ENCODE peak calls at places on chromosomes 6 and 20, in seven cellular contexts. Y is Peyer's patch; I is cardiac fibroblast; T is AG09309; M is CD8-positive, alpha-beta T cell; N is tibial nerve; G is lower leg skin. C is an unnamed sample.

GRCh38 chr6:142871910-142872331 is 73.1 kb downstream of the HIVEP2 start:
- DNase-seq in Y (peak; percentile 76), I (peak; percentile 95), T (peak; percentile 81), M (peak; percentile 63), N (no peak), G (no peak), C (no peak)

GRCh38 chr6:22575190-22575589 is 5.8 kb downstream of the HDGFL1 start:
- DNase-seq in Y (no peak), I (peak; percentile 68), T (peak; percentile 14), M (no peak), N (no peak), G (no peak), C (no peak)

GRCh38 chr20:11814276-11814675 is 103.4 kb upstream of the BTBD3 start:
- DNase-seq in Y (no peak), I (peak; percentile 76), T (no peak), M (no peak), N (no peak), G (no peak), C (no peak)

GRCh38 chr6:107330190-107330589 is 129.2 kb downstream of the PDSS2 start:
- DNase-seq in Y (peak; percentile 29), I (no peak), T (no peak), M (no peak), N (no peak), G (no peak), C (no peak)

GRCh38 chr6:117157448-117157847 is 107.9 kb upstream of the VGLL2 start:
- DNase-seq in Y (no peak), I (no peak), T (no peak), M (no peak), N (no peak), G (no peak), C (no peak)

GRCh38 chr6:106300944-106301343 is 24.6 kb downstream of the ATG5 start:
- DNase-seq in Y (no peak), I (peak; percentile 74), T (peak; percentile 31), M (no peak), N (no peak), G (no peak), C (no peak)

GRCh38 chr6:147297663-147298313 is 93.6 kb downstream of the STXBP5 start:
- DNase-seq in Y (no peak), I (no peak), T (no peak), M (no peak), N (no peak), G (no peak), C (no peak)

GRCh38 chr6:25603251-25603650 is 48.8 kb upstream of the SCGN start:
- DNase-seq in Y (no peak), I (no peak), T (no peak), M (no peak), N (no peak), G (no peak), C (no peak)

GRCh38 chr20:33521461-33521860 is 31.6 kb downstream of the CBFA2T2 start:
- DNase-seq in Y (no peak), I (no peak), T (no peak), M (no peak), N (no peak), G (no peak), C (no peak)

GRCh38 chr6:116450185-116450710 is 10.9 kb upstream of the CALHM6 start:
- DNase-seq in Y (no peak), I (no peak), T (no peak), M (no peak), N (no peak), G (no peak), C (no peak)

GRCh38 chr6:11650297-11650696 is 112.7 kb downstream of the TMEM170B start:
- DNase-seq in Y (no peak), I (peak; percentile 92), T (no peak), M (no peak), N (no peak), G (no peak), C (no peak)

GRCh38 chr6:39049575-39050283 is 1.1 kb downstream of the GLP1R start:
- DNase-seq in Y (no peak), I (no peak), T (no peak), M (no peak), N (no peak), G (peak; percentile 83), C (peak; percentile 57)

GRCh38 chr6:158005626-158006180 is 24.0 kb downstream of the SYNJ2 start:
- DNase-seq in Y (no peak), I (no peak), T (no peak), M (no peak), N (no peak), G (no peak), C (no peak)

GRCh38 chr6:150069707-150070106 is 786 bp upstream of the ULBP3 start:
- DNase-seq in Y (no peak), I (no peak), T (no peak), M (no peak), N (no peak), G (no peak), C (no peak)

GRCh38 chr6:83974409-83975050 is 59.0 kb upstream of the MRAP2 start:
- DNase-seq in Y (no peak), I (no peak), T (no peak), M (no peak), N (no peak), G (no peak), C (no peak)

GRCh38 chr6:77456531-77457248 is 6.6 kb downstream of the HTR1B start:
- DNase-seq in Y (no peak), I (peak; percentile 99), T (peak; percentile 97), M (no peak), N (no peak), G (no peak), C (no peak)

GRCh38 chr6:79421001-79421411 is 116.2 kb downstream of the LCA5 start:
- DNase-seq in Y (no peak), I (peak; percentile 79), T (no peak), M (no peak), N (no peak), G (no peak), C (no peak)

GRCh38 chr6:89454300-89454699 is 21.3 kb downstream of the ANKRD6 start:
- DNase-seq in Y (no peak), I (no peak), T (no peak), M (no peak), N (no peak), G (no peak), C (no peak)

DNA sequence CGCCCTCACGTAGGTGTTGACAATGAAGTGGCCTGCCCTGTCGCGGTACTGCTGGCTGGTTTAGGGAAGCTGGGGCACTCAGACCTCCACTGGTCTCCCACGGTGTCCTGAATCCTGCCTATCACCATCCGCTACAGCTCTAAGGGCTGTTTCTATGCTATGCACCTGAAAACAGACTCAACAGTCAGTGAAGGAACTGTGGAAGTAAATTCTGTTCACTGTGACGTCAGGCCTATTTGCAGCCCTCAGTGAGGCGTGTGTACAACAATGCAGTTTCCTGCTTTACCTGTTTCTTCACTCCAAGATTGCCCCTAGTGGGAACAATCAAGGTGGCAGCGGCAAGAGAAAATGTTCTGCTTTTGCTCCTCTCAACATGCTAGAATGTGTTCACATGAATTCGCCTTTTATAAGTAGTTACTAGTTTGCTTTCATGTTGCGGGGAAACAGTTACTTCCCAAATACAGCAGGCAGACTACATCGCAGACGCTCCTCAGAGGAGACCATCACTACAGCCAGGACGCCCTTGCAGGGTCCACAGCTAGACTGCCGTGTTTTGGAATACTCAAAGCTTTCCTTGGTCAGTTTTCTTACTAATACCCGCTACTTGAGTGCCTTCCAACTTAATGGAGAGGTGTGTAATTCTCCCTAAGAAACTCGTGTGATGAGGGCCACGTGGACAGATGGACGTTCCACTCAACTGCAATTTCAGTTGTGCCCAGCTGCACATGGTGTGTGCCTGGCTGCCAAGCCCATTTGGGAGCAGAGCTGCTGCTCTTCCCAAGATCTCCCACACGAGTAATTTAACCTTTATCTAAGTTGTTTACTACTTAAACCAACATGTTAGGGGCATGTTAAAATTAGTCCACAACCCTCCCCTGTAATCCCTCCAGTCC is 25.4 kb downstream of the DIDO1 start:
- DNase-seq in Y (no peak), I (no peak), T (no peak), M (peak; percentile 57), N (no peak), G (no peak), C (no peak)
- TF ChIP-seq CTCF in Y (no peak), I (peak; percentile 13), T (peak; percentile 11), M (no peak), N (no peak), G (no peak), C (no peak)

DNA sequence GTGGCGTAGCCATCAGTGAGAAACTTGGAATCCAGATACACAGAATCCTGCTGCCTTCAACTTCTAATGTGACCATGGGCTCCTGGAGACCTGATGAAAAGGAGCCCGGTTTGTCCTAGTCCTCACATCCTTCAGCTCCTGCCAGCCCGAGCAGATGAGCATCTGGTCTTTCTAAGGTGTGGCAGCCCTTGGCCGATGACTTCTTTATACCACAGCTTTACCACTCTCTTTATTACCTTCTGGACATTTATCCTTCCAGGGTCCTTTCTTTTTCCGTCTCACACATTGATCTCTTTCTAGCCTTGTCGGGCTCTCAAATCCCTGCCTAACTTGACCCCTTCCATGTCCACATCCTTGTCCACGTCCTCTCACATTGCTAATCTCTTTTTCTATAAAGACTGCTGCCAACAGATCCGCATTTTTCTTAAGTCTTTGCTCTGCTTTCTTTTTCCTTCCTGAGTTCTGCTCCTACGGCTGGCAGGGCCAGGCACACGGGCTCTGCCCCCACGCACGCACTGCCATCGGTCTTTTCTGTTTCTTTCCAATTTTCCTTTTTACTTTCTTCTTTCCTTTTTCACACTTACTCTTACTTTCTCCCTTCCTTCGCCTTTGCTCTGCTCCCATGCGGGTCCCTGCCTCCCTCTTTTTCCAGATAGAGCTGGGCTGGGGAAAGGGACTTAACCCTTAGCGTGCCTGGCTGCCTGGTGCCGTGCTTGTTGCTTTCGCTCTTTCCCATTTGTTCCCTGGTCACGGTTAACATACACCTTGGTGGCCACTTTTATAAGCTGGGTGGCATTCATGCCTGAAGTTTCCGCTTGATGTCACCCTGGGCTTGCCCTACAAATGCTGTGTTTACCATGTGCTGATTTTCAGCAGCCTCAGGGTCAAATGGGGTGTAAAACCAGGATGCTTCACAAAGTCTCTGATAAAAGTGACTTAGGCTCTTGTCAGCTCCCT is 9.4 kb upstream of the GMPR start:
- DNase-seq in Y (no peak), I (no peak), T (no peak), M (no peak), N (no peak), G (no peak), C (no peak)
- TF ChIP-seq CTCF in Y (no peak), I (no peak), T (peak; percentile 15), M (no peak), N (no peak), G (no peak), C (no peak)

GRCh38 chr20:40245829-40246228 is 443.2 kb downstream of the MAFB start:
- DNase-seq in Y (no peak), I (no peak), T (no peak), M (no peak), N (no peak), G (no peak), C (no peak)
- TF ChIP-seq CTCF in Y (no peak), I (no peak), T (no peak), M (no peak), N (no peak), G (no peak), C (no peak)

GRCh38 chr6:14280006-14280510 is 162.5 kb downstream of the CD83 start:
- DNase-seq in Y (no peak), I (no peak), T (no peak), M (no peak), N (no peak), G (no peak), C (no peak)

GRCh38 chr6:14281831-14282230 is 164.3 kb downstream of the CD83 start:
- DNase-seq in Y (no peak), I (no peak), T (no peak), M (no peak), N (no peak), G (no peak), C (no peak)

GRCh38 chr6:14282854-14283505 is 165.4 kb downstream of the CD83 start:
- DNase-seq in Y (no peak), I (no peak), T (no peak), M (no peak), N (no peak), G (no peak), C (no peak)

GRCh38 chr6:14282326-14282725 is 164.8 kb downstream of the CD83 start:
- DNase-seq in Y (no peak), I (no peak), T (no peak), M (no peak), N (no peak), G (no peak), C (no peak)

GRCh38 chr6:14280766-14281293 is 163.3 kb downstream of the CD83 start:
- DNase-seq in Y (no peak), I (no peak), T (no peak), M (no peak), N (no peak), G (no peak), C (no peak)
- TF ChIP-seq CTCF in Y (no peak), I (no peak), T (no peak), M (no peak), N (no peak), G (no peak), C (peak; percentile 9)